ENCODE peak calls at places on chromosome 21, in six cellular contexts. M is body of pancreas, A is AG10803, Q is keratinocyte, N is tibial artery, J is neural progenitor cell. P is an unnamed sample.

GRCh38 chr21:28283652-28284490 is 708.8 kb downstream of the LTN1 start:
- DNase-seq in A (peak), J (no peak), N (no peak), Q (no peak), M (no peak), P (peak)

GRCh38 chr21:41071410-41071809 is 96.5 kb upstream of the BACE2 start:
- DNase-seq in A (no peak), J (peak), Q (no peak), M (no peak), N (no peak), P (peak)

GRCh38 chr21:34528131-34528561 is 16.1 kb upstream of the KCNE1 start:
- DNase-seq in J (no peak), Q (no peak), N (no peak), M (no peak), A (peak), P (peak)

GRCh38 chr21:32094792-32095191 is 184.1 kb downstream of the MIS18A start:
- DNase-seq in J (no peak), N (no peak), A (peak), M (no peak), Q (no peak), P (peak)

GRCh38 chr21:32140212-32141008 is 138.4 kb downstream of the MIS18A start:
- DNase-seq in Q (no peak), J (no peak), N (no peak), A (peak), M (no peak), P (no peak)

GRCh38 chr21:36512971-36513370 is 33.0 kb upstream of the CLDN14 start:
- DNase-seq in A (no peak), J (no peak), Q (no peak), M (no peak), N (no peak), P (no peak)

GRCh38 chr21:42305707-42306147 is 9.5 kb downstream of the TFF3 start:
- DNase-seq in Q (no peak), N (no peak), J (no peak), A (no peak), M (no peak), P (no peak)

GRCh38 chr21:35111531-35111930 is 62.4 kb upstream of the RUNX1 start:
- DNase-seq in J (no peak), A (no peak), N (no peak), Q (peak), M (no peak), P (peak)

GRCh38 chr21:27129215-27129614 is 162.3 kb upstream of the ADAMTS5 start:
- DNase-seq in J (no peak), Q (no peak), M (no peak), A (peak), N (no peak), P (no peak)

GRCh38 chr21:26169611-26170470 is 729 bp downstream of the APP start:
- DNase-seq in J (peak), M (peak), Q (no peak), N (peak), A (peak), P (peak)

GRCh38 chr21:29332461-29333354 is 34.0 kb downstream of the BACH1 start:
- DNase-seq in A (peak), J (no peak), Q (no peak), M (no peak), N (no peak), P (peak)

GRCh38 chr21:43707462-43707861 is 11.5 kb upstream of the PDXK start:
- DNase-seq in M (no peak), Q (no peak), N (no peak), J (no peak), A (no peak), P (no peak)

GRCh38 chr21:16095005-16095404 is 365.2 kb downstream of the USP25 start:
- DNase-seq in A (no peak), J (no peak), M (no peak), Q (no peak), N (no peak), P (no peak)

GRCh38 chr21:42013338-42013737 is 3.2 kb upstream of the ZBTB21 start:
- DNase-seq in J (no peak), M (no peak), Q (no peak), N (no peak), A (no peak), P (no peak)

GRCh38 chr21:38631171-38631570 is 132.9 kb upstream of the ERG start:
- DNase-seq in Q (no peak), J (no peak), N (no peak), M (no peak), A (no peak), P (peak)

GRCh38 chr21:34510148-34511142 is 1.6 kb downstream of the KCNE1 start:
- DNase-seq in M (peak), N (peak), Q (peak), J (peak), A (peak), P (peak)

DNA sequence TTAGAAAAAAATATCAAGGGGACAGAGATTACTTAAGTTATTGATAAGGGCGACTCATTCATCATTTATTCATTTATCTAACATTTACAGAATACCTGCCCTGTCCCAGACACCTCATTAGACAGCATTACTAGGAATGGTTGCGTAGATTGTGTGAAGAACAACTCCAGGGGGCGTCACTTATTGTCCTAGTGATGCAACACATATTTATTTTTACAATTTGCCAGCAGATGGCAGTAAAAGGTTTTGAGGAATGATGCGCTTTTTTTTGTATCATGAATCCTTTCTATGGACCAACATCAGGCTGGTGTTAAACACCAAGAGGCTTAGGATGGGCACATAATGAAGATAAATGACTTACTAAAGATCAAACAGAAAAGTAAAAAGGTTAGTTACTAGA is 5.5 kb downstream of the NCAM2 start:
- DNase-seq in N (no peak), A (peak), J (peak), Q (no peak), M (no peak), P (peak)
- TF ChIP-seq CTCF in N (no peak), A (peak), J (peak), Q (peak), M (no peak), P (peak)

GRCh38 chr21:45102391-45102932 is 28.1 kb downstream of the ADARB1 start:
- DNase-seq in M (no peak), J (no peak), A (peak), Q (peak), N (no peak), P (peak)
- TF ChIP-seq CTCF in M (no peak), J (peak), A (peak), Q (peak), N (peak), P (peak)

GRCh38 chr21:39927304-39927886 is 60.2 kb downstream of the PCP4 start:
- DNase-seq in A (no peak), N (no peak), Q (no peak), M (peak), J (no peak), P (no peak)

GRCh38 chr21:39923441-39923840 is 56.2 kb downstream of the PCP4 start:
- DNase-seq in A (no peak), M (no peak), N (no peak), Q (no peak), J (no peak), P (no peak)

DNA sequence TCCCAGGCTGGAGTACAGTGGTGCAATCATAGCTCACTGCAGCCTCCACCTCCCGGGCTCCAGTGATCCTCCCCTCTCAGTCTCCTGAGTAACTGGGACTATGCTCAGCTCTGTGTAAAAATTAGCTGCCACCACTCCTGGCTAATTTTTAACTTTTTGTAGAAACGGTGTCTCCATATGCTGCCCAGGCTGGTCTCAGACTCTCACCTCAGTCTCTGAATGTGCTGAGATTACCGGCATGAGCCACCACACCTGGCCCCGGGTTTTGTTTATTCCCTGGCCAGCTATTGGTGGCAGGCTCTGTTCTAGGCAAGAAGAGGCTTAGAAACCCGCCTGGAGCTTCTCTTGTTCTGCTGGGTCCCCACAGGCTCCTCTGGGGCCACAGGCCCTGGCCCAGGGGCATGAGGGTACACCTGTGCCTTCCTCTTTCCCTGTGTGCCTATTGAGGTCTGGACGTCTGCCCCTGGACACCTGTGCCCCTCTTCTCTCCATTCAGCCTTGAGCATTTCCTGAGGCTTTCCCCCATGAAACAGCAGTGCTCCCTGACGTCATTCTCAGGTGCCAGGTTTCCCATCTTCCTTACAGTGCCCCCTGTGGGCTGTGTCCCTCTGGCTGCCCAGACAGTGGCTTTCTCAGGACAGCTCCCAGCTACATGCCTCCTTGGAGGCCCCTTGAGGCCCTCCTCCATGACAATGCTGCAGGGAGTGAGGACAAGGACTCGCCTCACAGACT is 57.5 kb downstream of the PCP4 start:
- DNase-seq in N (no peak), A (no peak), J (no peak), Q (no peak), M (peak), P (no peak)
- TF ChIP-seq CTCF in N (no peak), A (no peak), J (peak), Q (no peak), M (no peak), P (no peak)

DNA sequence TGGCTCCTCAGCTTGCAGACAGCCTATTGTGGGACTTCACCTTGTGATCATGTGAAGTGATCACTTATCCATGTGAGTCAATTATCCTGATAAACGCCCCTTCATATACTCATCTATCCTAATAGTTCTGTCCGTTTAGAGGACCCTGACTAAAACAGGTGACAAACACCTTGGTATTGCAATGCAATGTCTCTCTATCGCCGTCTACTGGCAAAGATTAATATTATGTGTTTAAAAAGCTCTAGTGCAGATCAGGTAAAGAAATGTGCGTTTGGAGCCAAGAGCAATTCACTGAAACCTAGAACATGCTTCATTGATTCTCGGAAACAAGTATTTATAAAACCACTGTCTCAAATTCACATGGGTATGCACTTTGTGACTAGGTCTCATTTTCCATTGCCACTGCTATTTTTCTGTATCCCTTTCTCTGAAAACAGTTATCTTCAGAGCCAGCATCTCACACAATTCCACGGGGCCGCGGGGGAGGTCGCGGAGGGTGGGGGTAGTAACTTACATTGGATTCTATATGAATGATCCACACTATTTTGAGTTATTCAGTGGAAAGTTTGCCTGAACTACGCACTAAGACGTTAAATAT is 554.6 kb upstream of the NCAM2 start:
- DNase-seq in Q (no peak), M (no peak), A (no peak), N (no peak), J (peak), P (peak)
- TF ChIP-seq CTCF in Q (no peak), M (peak), A (no peak), N (no peak), J (peak), P (peak)